ENCODE peak calls at places on chromosomes 13 and 19, in four cellular contexts. P, B, Z and M are unnamed samples.
A peak's percentile ranks its signal among the peaks of the same experiment; 100 is the strongest.

GRCh38 chr13:39612023-39612637 is 9.1 kb upstream of the LHFPL6 start:
- DNase-seq in P (no peak), B (peak; percentile 13), Z (no peak), M (peak; percentile 46)

GRCh38 chr13:59771272-59771671 is 392.5 kb downstream of the DIAPH3 start:
- DNase-seq in P (no peak), B (no peak), Z (no peak), M (no peak)

GRCh38 chr13:72061613-72062012 is 194.6 kb upstream of the DACH1 start:
- DNase-seq in P (no peak), B (no peak), Z (no peak), M (no peak)

GRCh38 chr19:31438401-31439269 is 89.4 kb upstream of the TSHZ3 start:
- DNase-seq in P (no peak), B (no peak), Z (no peak), M (no peak)

GRCh38 chr19:29098863-29099481 is 114.0 kb downstream of the UQCRFS1 start:
- DNase-seq in P (no peak), B (peak; percentile 14), Z (no peak), M (no peak)

GRCh38 chr19:37537391-37537947 is 30.7 kb downstream of the ZNF793 start:
- DNase-seq in P (no peak), B (no peak), Z (no peak), M (no peak)

GRCh38 chr13:21242236-21242635 is 65.8 kb downstream of the MRPL57 start:
- DNase-seq in P (peak; percentile 36), B (no peak), Z (no peak), M (peak; percentile 8)

GRCh38 chr19:50358483-50359431 is 6.7 kb downstream of the NAPSA start:
- DNase-seq in P (no peak), B (peak; percentile 97), Z (peak; percentile 48), M (no peak)

GRCh38 chr13:32206097-32206740 is 108.9 kb downstream of the ZAR1L start:
- DNase-seq in P (no peak), B (no peak), Z (no peak), M (no peak)

GRCh38 chr19:49557641-49558325 is 22.6 kb downstream of the NOSIP start:
- DNase-seq in P (no peak), B (no peak), Z (no peak), M (no peak)

GRCh38 chr13:51697181-51697580 is 106.8 kb downstream of the DHRS12 start:
- DNase-seq in P (no peak), B (no peak), Z (no peak), M (no peak)

GRCh38 chr19:33089061-33089460 is 8.1 kb downstream of the GPATCH1 start:
- DNase-seq in P (no peak), B (no peak), Z (no peak), M (no peak)

GRCh38 chr19:49440439-49441209 is 703 bp downstream of the SLC17A7 start:
- DNase-seq in P (no peak), B (no peak), Z (no peak), M (no peak)

GRCh38 chr13:20960663-20961309 is 58.2 kb upstream of the XPO4 start:
- DNase-seq in P (no peak), B (no peak), Z (no peak), M (no peak)

GRCh38 chr19:42280761-42281174 is 11.7 kb downstream of the CIC start:
- DNase-seq in P (no peak), B (peak; percentile 51), Z (no peak), M (no peak)

GRCh38 chr19:53908933-53909415 is at the start of gene CACNG7:
- DNase-seq in P (no peak), B (no peak), Z (no peak), M (no peak)

GRCh38 chr19:34474233-34474989 is 7.1 kb upstream of the WTIP start:
- DNase-seq in P (no peak), B (no peak), Z (no peak), M (no peak)

GRCh38 chr19:5186293-5187050 is 154.1 kb downstream of the PTPRS start:
- DNase-seq in P (no peak), B (no peak), Z (no peak), M (no peak)

GRCh38 chr19:40601061-40601973 is at the start of gene LTBP4:
- DNase-seq in P (no peak), B (peak; percentile 76), Z (no peak), M (no peak)

GRCh38 chr13:33940898-33941297 is 122.9 kb downstream of the RFC3 start:
- DNase-seq in P (no peak), B (no peak), Z (no peak), M (no peak)

GRCh38 chr19:29503140-29503758 is 22.5 kb upstream of the VSTM2B start:
- DNase-seq in P (no peak), B (no peak), Z (no peak), M (no peak)

GRCh38 chr19:8306235-8307054 is 1.7 kb downstream of the CD320 start:
- DNase-seq in P (no peak), B (peak; percentile 51), Z (no peak), M (no peak)

GRCh38 chr19:46746281-46746965 is at the start of gene STRN4:
- DNase-seq in P (no peak), B (peak; percentile 94), Z (no peak), M (no peak)

GRCh38 chr19:19402656-19403372 is 2.7 kb upstream of the GATAD2A start:
- DNase-seq in P (no peak), B (no peak), Z (no peak), M (no peak)
- TF ChIP-seq EGR1 in P (no peak), B (no peak), Z (no peak), M (no peak)

GRCh38 chr19:10332158-10332964 is 968 bp downstream of the RAVER1 start:
- DNase-seq in P (no peak), B (no peak), Z (no peak), M (no peak)

GRCh38 chr19:10335149-10336053 is 2.1 kb upstream of the RAVER1 start:
- DNase-seq in P (no peak), B (no peak), Z (no peak), M (no peak)

GRCh38 chr19:10333758-10334339 is 520 bp upstream of the RAVER1 start:
- DNase-seq in P (no peak), B (no peak), Z (no peak), M (no peak)

GRCh38 chr19:10332965-10333757 is at the start of gene RAVER1:
- DNase-seq in P (peak; percentile 84), B (peak; percentile 99), Z (peak; percentile 87), M (peak; percentile 92)

GRCh38 chr19:10334340-10335148 is 1.2 kb upstream of the RAVER1 start:
- DNase-seq in P (peak; percentile 70), B (peak; percentile 91), Z (no peak), M (peak; percentile 93)
- TF ChIP-seq CTCF in P (no peak), B (peak; percentile 38), Z (no peak), M (no peak)

DNA sequence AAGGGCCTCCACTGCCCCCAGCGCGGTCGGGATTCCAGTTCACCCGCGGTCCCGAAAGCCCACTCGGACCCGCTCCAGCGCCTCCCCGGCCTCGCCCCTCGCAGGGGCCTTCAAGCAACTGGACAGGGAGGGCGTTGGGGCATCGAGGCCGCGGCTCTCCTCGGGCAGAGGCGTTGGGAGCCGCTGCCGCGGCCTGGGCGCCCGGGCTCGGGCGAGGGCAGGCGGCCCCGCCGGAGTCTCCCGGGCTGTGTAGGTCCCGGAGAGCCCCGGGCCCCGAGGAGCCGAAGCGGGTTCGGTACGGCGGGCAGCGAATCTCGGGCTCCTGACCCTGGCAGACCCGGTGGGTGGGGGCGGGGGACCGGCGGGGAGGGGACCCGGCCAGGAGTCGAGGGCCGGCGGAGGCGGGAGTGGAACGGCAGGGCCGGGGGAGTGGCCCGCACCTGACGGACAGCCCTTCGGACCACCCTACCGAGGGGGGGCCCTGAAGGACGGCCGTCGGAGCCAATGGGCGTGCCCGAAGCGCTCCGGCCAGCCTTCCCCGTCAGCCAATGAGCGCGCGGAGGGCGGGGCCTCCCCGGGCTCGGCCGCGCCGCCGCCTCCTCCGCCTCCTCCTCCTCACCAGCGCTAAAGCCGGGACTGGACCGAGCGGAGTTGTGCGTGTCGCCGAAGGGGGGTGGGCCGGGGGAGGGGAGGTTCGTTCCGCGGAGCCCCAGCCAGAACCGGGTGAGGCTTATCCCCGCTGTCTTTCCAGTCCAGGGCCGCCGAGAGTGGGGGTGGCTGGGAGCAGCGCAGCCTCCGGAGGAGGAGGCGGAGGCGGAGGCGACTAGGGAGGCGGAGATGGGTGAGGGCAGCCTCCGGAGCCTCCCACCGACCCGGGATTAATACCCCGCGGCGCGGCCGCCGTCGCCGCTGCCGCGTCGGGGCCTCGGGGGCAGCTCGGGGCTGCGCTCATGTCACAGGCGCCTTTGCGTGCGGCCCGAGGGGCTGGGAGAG is at the start of gene ZMYM2:
- DNase-seq in P (peak; percentile 92), B (peak; percentile 99), Z (peak; percentile 77), M (peak; percentile 86)
- TF ChIP-seq EGR1 in P (no peak), B (peak; percentile 90), Z (peak; percentile 68), M (peak; percentile 68)

GRCh38 chr13:40910324-40911050 is 108.6 kb downstream of the ELF1 start:
- DNase-seq in P (no peak), B (no peak), Z (peak; percentile 21), M (no peak)
- TF ChIP-seq CTCF in P (no peak), B (no peak), Z (no peak), M (no peak)

GRCh38 chr13:109869312-109870237 is 83.2 kb upstream of the IRS2 start:
- DNase-seq in P (no peak), B (peak; percentile 15), Z (no peak), M (no peak)
- TF ChIP-seq EGR1 in P (no peak), B (no peak), Z (no peak), M (no peak)

DNA sequence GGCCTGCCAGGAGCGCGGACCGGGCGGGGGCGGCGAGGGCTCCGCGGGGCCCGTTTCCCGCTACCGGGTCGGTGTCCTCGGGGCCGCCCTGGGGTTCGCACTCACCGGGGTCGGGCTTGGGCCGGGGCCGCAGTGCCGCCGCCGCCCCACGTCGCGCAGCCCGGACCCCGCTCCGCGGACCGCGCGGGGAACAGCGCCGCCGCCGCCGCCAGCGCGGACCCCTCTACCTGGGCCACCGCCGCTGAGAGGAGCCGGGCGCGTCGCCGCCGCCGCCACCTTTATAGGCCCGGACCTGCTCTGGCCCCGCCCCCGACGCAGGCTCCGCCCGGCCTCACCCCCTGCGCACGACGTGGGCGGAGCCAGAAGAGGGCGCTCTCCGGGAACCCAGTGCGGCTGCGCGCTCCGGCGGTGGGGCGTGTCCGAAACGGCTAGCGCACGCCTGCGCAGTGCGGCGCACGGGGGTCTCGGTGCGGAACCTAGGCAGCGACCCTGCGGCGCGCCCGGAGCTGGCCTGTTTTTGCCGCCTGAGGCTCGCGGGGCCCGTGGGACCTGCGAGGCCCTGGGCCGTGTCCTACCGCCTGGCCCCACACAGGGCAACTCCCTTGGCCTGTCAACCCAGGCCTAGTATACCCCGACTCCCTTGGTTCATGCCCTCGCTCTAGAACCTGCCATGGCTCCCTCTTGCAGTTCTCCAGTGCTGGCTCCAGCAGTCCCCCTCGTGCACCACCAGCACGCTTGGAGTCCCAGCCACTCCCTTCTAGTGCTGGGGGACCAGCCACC is at the start of gene MKNK2:
- DNase-seq in P (peak; percentile 72), B (peak; percentile 97), Z (no peak), M (no peak)
- TF ChIP-seq CTCF in P (peak; percentile 75), B (peak; percentile 88), Z (peak; percentile 55), M (peak; percentile 54)

DNA sequence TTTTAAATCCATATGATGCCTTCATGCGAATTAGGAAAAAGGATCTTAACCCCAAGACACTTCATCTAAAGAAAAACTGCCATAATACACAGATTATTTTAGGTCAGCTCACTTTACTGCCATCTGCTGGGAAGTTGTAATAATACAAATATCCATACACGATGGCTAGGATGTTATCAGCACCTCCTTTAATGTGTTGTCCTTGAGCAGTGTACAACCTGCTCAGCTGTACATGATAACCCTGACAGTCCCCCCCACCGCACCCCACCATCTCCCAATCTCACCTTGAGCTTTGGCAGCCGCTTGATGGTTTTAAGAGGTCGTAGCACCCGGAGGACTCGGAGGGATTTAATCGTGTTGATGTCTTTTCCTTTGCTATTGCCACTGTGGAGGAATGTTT is 112.2 kb downstream of the IER2 start:
- DNase-seq in P (no peak), B (peak; percentile 71), Z (no peak), M (no peak)
- TF ChIP-seq EGR1 in P (no peak), B (no peak), Z (no peak), M (no peak)

GRCh38 chr13:37383856-37384255 is 214.7 kb downstream of the POSTN start:
- DNase-seq in P (no peak), B (no peak), Z (no peak), M (no peak)
- TF ChIP-seq CTCF in P (no peak), B (no peak), Z (no peak), M (no peak)